ENCODE peak calls at places on chromosomes 1 and 21, in eight cellular contexts. One of them, this sample, is unnamed.
A peak's percentile ranks its signal among the peaks of the same experiment; 100 is the strongest.

GRCh38 chr1:18948913-18949688 is 7.4 kb downstream of the IFFO2 start:
- DNase-seq in fibroblast of lung: peak; percentile 70
- DNase-seq in endodermal cell: no peak
- DNase-seq in heart right ventricle: peak; percentile 55
- DNase-seq in GM23338: peak; percentile 24
- DNase-seq in right atrium auricular region: peak; percentile 80
- DNase-seq in upper lobe of left lung: no peak
- DNase-seq in ovary: peak; percentile 50
- DNase-seq in this sample: peak; percentile 82

GRCh38 chr1:38964140-38964548 is 22.5 kb upstream of the RHBDL2 start:
- DNase-seq in fibroblast of lung: no peak
- DNase-seq in heart right ventricle: no peak
- DNase-seq in GM23338: peak; percentile 53
- DNase-seq in ovary: no peak
- DNase-seq in right atrium auricular region: no peak
- DNase-seq in upper lobe of left lung: no peak
- DNase-seq in endodermal cell: peak; percentile 63
- DNase-seq in this sample: no peak

GRCh38 chr1:43479414-43479813 is 25.7 kb upstream of the HYI start:
- DNase-seq in ovary: no peak
- DNase-seq in fibroblast of lung: no peak
- DNase-seq in GM23338: no peak
- DNase-seq in heart right ventricle: no peak
- DNase-seq in right atrium auricular region: no peak
- DNase-seq in upper lobe of left lung: no peak
- DNase-seq in endodermal cell: no peak
- DNase-seq in this sample: no peak

GRCh38 chr1:112298558-112298957 is 97.5 kb upstream of the CTTNBP2NL start:
- DNase-seq in ovary: no peak
- DNase-seq in right atrium auricular region: no peak
- DNase-seq in heart right ventricle: no peak
- DNase-seq in endodermal cell: peak; percentile 93
- DNase-seq in upper lobe of left lung: peak; percentile 57
- DNase-seq in fibroblast of lung: peak; percentile 53
- DNase-seq in GM23338: peak; percentile 88
- DNase-seq in this sample: peak; percentile 43

GRCh38 chr1:216606047-216606637 is 117.1 kb downstream of the ESRRG start:
- DNase-seq in fibroblast of lung: no peak
- DNase-seq in GM23338: no peak
- DNase-seq in ovary: no peak
- DNase-seq in right atrium auricular region: no peak
- DNase-seq in heart right ventricle: no peak
- DNase-seq in upper lobe of left lung: no peak
- DNase-seq in endodermal cell: peak; percentile 74
- DNase-seq in this sample: peak; percentile 46

GRCh38 chr21:40271169-40271568 is 403.9 kb downstream of the PCP4 start:
- DNase-seq in fibroblast of lung: no peak
- DNase-seq in ovary: no peak
- DNase-seq in GM23338: peak; percentile 1
- DNase-seq in upper lobe of left lung: no peak
- DNase-seq in endodermal cell: no peak
- DNase-seq in right atrium auricular region: no peak
- DNase-seq in heart right ventricle: no peak
- DNase-seq in this sample: no peak

GRCh38 chr1:40384887-40385286 is 11.4 kb downstream of the SMAP2 start:
- DNase-seq in heart right ventricle: no peak
- DNase-seq in upper lobe of left lung: no peak
- DNase-seq in endodermal cell: no peak
- DNase-seq in right atrium auricular region: no peak
- DNase-seq in fibroblast of lung: no peak
- DNase-seq in ovary: no peak
- DNase-seq in GM23338: no peak
- DNase-seq in this sample: no peak

GRCh38 chr1:150484431-150484830 is 2.8 kb upstream of the TARS2 start:
- DNase-seq in upper lobe of left lung: no peak
- DNase-seq in fibroblast of lung: no peak
- DNase-seq in ovary: no peak
- DNase-seq in endodermal cell: no peak
- DNase-seq in heart right ventricle: no peak
- DNase-seq in right atrium auricular region: no peak
- DNase-seq in GM23338: no peak
- DNase-seq in this sample: no peak

GRCh38 chr1:175208773-175209492 is 16.4 kb upstream of the KIAA0040 start:
- DNase-seq in ovary: no peak
- DNase-seq in GM23338: no peak
- DNase-seq in endodermal cell: no peak
- DNase-seq in heart right ventricle: no peak
- DNase-seq in upper lobe of left lung: no peak
- DNase-seq in fibroblast of lung: no peak
- DNase-seq in right atrium auricular region: no peak
- DNase-seq in this sample: no peak

GRCh38 chr21:27564684-27565280 is 597.9 kb upstream of the ADAMTS5 start:
- DNase-seq in endodermal cell: peak; percentile 76
- DNase-seq in GM23338: peak; percentile 58
- DNase-seq in ovary: peak; percentile 57
- DNase-seq in heart right ventricle: peak; percentile 17
- DNase-seq in fibroblast of lung: peak; percentile 78
- DNase-seq in upper lobe of left lung: peak; percentile 34
- DNase-seq in right atrium auricular region: no peak
- DNase-seq in this sample: peak; percentile 71

GRCh38 chr1:160722726-160723125 is 11.1 kb upstream of the CD48 start:
- DNase-seq in ovary: no peak
- DNase-seq in endodermal cell: no peak
- DNase-seq in GM23338: no peak
- DNase-seq in upper lobe of left lung: no peak
- DNase-seq in right atrium auricular region: no peak
- DNase-seq in heart right ventricle: no peak
- DNase-seq in fibroblast of lung: no peak
- DNase-seq in this sample: no peak

GRCh38 chr1:54375331-54376084 is 30.7 kb downstream of the SSBP3 start:
- DNase-seq in heart right ventricle: peak; percentile 43
- DNase-seq in endodermal cell: peak; percentile 68
- DNase-seq in upper lobe of left lung: no peak
- DNase-seq in fibroblast of lung: no peak
- DNase-seq in right atrium auricular region: no peak
- DNase-seq in ovary: no peak
- DNase-seq in GM23338: peak; percentile 69
- DNase-seq in this sample: peak; percentile 56

GRCh38 chr1:21511579-21512522 is 2.6 kb downstream of the ALPL start:
- DNase-seq in upper lobe of left lung: peak; percentile 77
- DNase-seq in ovary: peak; percentile 28
- DNase-seq in right atrium auricular region: peak; percentile 80
- DNase-seq in heart right ventricle: peak; percentile 49
- DNase-seq in GM23338: no peak
- DNase-seq in fibroblast of lung: peak; percentile 97
- DNase-seq in endodermal cell: no peak
- DNase-seq in this sample: peak; percentile 98

GRCh38 chr1:55369474-55369873 is 154.3 kb upstream of the USP24 start:
- DNase-seq in fibroblast of lung: peak; percentile 45
- DNase-seq in heart right ventricle: no peak
- DNase-seq in right atrium auricular region: peak; percentile 58
- DNase-seq in GM23338: no peak
- DNase-seq in ovary: no peak
- DNase-seq in upper lobe of left lung: no peak
- DNase-seq in endodermal cell: no peak
- DNase-seq in this sample: peak; percentile 81

GRCh38 chr1:147809236-147809635 is 48.8 kb upstream of the GJA5 start:
- DNase-seq in heart right ventricle: no peak
- DNase-seq in endodermal cell: peak; percentile 3
- DNase-seq in upper lobe of left lung: no peak
- DNase-seq in GM23338: no peak
- DNase-seq in right atrium auricular region: no peak
- DNase-seq in ovary: no peak
- DNase-seq in fibroblast of lung: no peak
- DNase-seq in this sample: no peak

GRCh38 chr1:202016022-202016624 is 5.7 kb downstream of the ELF3 start:
- DNase-seq in heart right ventricle: no peak
- DNase-seq in GM23338: no peak
- DNase-seq in ovary: no peak
- DNase-seq in upper lobe of left lung: no peak
- DNase-seq in fibroblast of lung: peak; percentile 71
- DNase-seq in endodermal cell: no peak
- DNase-seq in right atrium auricular region: no peak
- DNase-seq in this sample: no peak

GRCh38 chr1:243335297-243335696 is 79.5 kb downstream of the SDCCAG8 start:
- DNase-seq in endodermal cell: no peak
- DNase-seq in upper lobe of left lung: no peak
- DNase-seq in heart right ventricle: no peak
- DNase-seq in right atrium auricular region: no peak
- DNase-seq in GM23338: no peak
- DNase-seq in fibroblast of lung: no peak
- DNase-seq in ovary: no peak
- DNase-seq in this sample: no peak

GRCh38 chr1:58206749-58207148 is 339.8 kb downstream of the OMA1 start:
- DNase-seq in heart right ventricle: no peak
- DNase-seq in right atrium auricular region: no peak
- DNase-seq in ovary: no peak
- DNase-seq in fibroblast of lung: no peak
- DNase-seq in GM23338: no peak
- DNase-seq in endodermal cell: no peak
- DNase-seq in upper lobe of left lung: no peak
- DNase-seq in this sample: no peak

GRCh38 chr1:89499320-89499719 is 25.3 kb upstream of the LRRC8B start:
- DNase-seq in upper lobe of left lung: peak; percentile 75
- DNase-seq in heart right ventricle: no peak
- DNase-seq in right atrium auricular region: no peak
- DNase-seq in GM23338: no peak
- DNase-seq in endodermal cell: no peak
- DNase-seq in ovary: no peak
- DNase-seq in fibroblast of lung: no peak
- DNase-seq in this sample: no peak

GRCh38 chr1:152577168-152577567 is 3.1 kb downstream of the LCE3D start:
- DNase-seq in heart right ventricle: no peak
- DNase-seq in GM23338: no peak
- DNase-seq in upper lobe of left lung: no peak
- DNase-seq in endodermal cell: no peak
- DNase-seq in ovary: no peak
- DNase-seq in fibroblast of lung: no peak
- DNase-seq in right atrium auricular region: no peak
- DNase-seq in this sample: no peak
- H3K4me3 ChIP-seq in heart right ventricle: no peak overlapping the region
- H3K4me3 ChIP-seq in GM23338: no peak overlapping the region
- H3K4me3 ChIP-seq in upper lobe of left lung: no peak overlapping the region
- H3K4me3 ChIP-seq in endodermal cell: no peak overlapping the region
- H3K4me3 ChIP-seq in ovary: no peak overlapping the region
- H3K4me3 ChIP-seq in fibroblast of lung: no peak overlapping the region
- H3K4me3 ChIP-seq in right atrium auricular region: no peak overlapping the region
- H3K4me3 ChIP-seq in this sample: no peak overlapping the region

DNA sequence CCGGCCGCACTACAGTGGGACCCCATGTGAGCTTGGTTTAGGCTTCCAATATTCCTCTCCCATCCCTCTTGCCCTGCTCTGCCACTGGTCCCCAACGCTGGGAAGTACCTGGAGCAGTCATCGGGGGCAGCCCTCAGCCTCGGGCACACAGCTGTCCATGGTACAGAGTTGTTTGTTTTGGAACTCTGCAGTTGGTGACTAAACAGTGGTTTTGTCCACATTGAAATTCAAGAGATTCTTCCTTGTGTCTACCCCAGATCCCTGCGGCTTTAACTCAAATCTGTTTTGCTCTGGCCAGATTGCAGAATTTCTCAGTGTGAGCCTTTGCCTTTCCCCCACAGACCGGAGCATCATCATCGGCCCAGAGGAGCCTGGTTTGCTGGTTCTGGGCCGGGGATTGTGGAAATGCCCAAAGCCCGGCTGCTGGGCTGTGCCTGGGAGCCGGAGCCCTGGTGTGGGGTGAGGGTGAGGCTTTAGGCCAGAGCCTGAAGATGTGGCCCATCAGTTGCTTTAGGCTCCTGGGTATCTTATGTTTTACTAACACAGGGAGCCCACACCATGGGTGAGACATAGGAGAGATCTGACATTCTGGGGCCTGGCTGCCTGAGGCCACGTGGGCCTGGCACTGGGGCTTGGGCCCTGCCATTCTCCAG is 93.2 kb downstream of the ARHGEF10L start:
- DNase-seq in ovary: no peak
- DNase-seq in heart right ventricle: no peak
- DNase-seq in fibroblast of lung: peak; percentile 58
- DNase-seq in right atrium auricular region: no peak
- DNase-seq in GM23338: no peak
- DNase-seq in upper lobe of left lung: no peak
- DNase-seq in endodermal cell: no peak
- DNase-seq in this sample: peak; percentile 16
- TF ChIP-seq CTCF in ovary: no peak
- TF ChIP-seq CTCF in heart right ventricle: no peak
- TF ChIP-seq CTCF in fibroblast of lung: no peak
- TF ChIP-seq CTCF in right atrium auricular region: no peak
- TF ChIP-seq CTCF in GM23338: no peak
- TF ChIP-seq CTCF in upper lobe of left lung: no peak
- TF ChIP-seq CTCF in endodermal cell: peak; percentile 13
- TF ChIP-seq CTCF in this sample: no peak

GRCh38 chr1:166064324-166064926 is 102.4 kb downstream of the FAM78B start:
- DNase-seq in GM23338: peak; percentile 44
- DNase-seq in endodermal cell: peak; percentile 54
- DNase-seq in fibroblast of lung: no peak
- DNase-seq in upper lobe of left lung: no peak
- DNase-seq in right atrium auricular region: no peak
- DNase-seq in heart right ventricle: no peak
- DNase-seq in ovary: no peak
- DNase-seq in this sample: no peak

GRCh38 chr1:166064951-166065350 is 101.8 kb downstream of the FAM78B start:
- DNase-seq in right atrium auricular region: no peak
- DNase-seq in fibroblast of lung: no peak
- DNase-seq in endodermal cell: no peak
- DNase-seq in upper lobe of left lung: no peak
- DNase-seq in heart right ventricle: no peak
- DNase-seq in ovary: no peak
- DNase-seq in GM23338: no peak
- DNase-seq in this sample: no peak

GRCh38 chr1:166063701-166064100 is 103.1 kb downstream of the FAM78B start:
- DNase-seq in right atrium auricular region: no peak
- DNase-seq in endodermal cell: no peak
- DNase-seq in GM23338: no peak
- DNase-seq in heart right ventricle: no peak
- DNase-seq in fibroblast of lung: no peak
- DNase-seq in ovary: no peak
- DNase-seq in upper lobe of left lung: no peak
- DNase-seq in this sample: no peak

GRCh38 chr1:166069390-166069789 is 97.4 kb downstream of the FAM78B start:
- DNase-seq in endodermal cell: peak; percentile 59
- DNase-seq in ovary: no peak
- DNase-seq in fibroblast of lung: no peak
- DNase-seq in upper lobe of left lung: no peak
- DNase-seq in right atrium auricular region: no peak
- DNase-seq in heart right ventricle: no peak
- DNase-seq in GM23338: peak; percentile 71
- DNase-seq in this sample: no peak
- H3K4me3 ChIP-seq in endodermal cell: no peak overlapping the region
- H3K4me3 ChIP-seq in ovary: no peak overlapping the region
- H3K4me3 ChIP-seq in fibroblast of lung: no peak overlapping the region
- H3K4me3 ChIP-seq in upper lobe of left lung: no peak overlapping the region
- H3K4me3 ChIP-seq in right atrium auricular region: no peak overlapping the region
- H3K4me3 ChIP-seq in heart right ventricle: no peak overlapping the region
- H3K4me3 ChIP-seq in GM23338: no peak overlapping the region
- H3K4me3 ChIP-seq in this sample: no peak overlapping the region

DNA sequence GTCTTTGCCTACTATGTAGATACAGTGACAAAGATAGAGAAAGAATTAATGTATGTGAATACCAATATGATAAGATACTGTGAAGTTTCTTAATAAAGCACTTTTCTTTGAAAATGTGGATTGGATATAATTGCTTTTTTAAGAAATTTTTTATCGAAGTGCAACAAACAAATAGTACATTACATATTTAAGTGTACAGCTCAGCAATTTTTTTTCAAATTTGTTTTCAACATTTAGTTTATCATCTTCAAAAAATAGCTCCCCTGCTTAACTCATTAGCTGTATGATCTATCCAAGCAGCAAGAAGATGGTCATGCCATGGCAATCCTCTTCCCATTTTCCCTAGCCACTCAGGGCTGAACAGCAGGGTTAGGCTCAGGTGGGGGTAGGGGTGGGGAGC is 40.5 kb downstream of the NEK7 start:
- DNase-seq in GM23338: no peak
- DNase-seq in endodermal cell: no peak
- DNase-seq in right atrium auricular region: no peak
- DNase-seq in upper lobe of left lung: no peak
- DNase-seq in fibroblast of lung: no peak
- DNase-seq in heart right ventricle: no peak
- DNase-seq in ovary: no peak
- DNase-seq in this sample: no peak
- TF ChIP-seq CTCF in GM23338: no peak
- TF ChIP-seq CTCF in endodermal cell: no peak
- TF ChIP-seq CTCF in right atrium auricular region: no peak
- TF ChIP-seq CTCF in upper lobe of left lung: no peak
- TF ChIP-seq CTCF in fibroblast of lung: no peak
- TF ChIP-seq CTCF in heart right ventricle: no peak
- TF ChIP-seq CTCF in ovary: no peak
- TF ChIP-seq CTCF in this sample: no peak